ENCODE peak calls at places on chromosome 2, in five cellular contexts. One of them, this sample, is unnamed.

GRCh38 chr2:126664234-126664633 is 8.3 kb downstream of the GYPC start:
- DNase-seq in SW480: no peak
- DNase-seq in stimulated activated CD8-positive, alpha-beta memory T cell treated with anti-CD3 and anti-CD28 coated beads, Interleukin-15, amount 100 ng/mL, for 24 hours: no peak
- DNase-seq in A172: no peak
- DNase-seq in AG09309: no peak
- DNase-seq in this sample: no peak

GRCh38 chr2:2846379-2847130 is 515.5 kb upstream of the MYT1L start:
- DNase-seq in SW480: peak
- DNase-seq in stimulated activated CD8-positive, alpha-beta memory T cell treated with anti-CD3 and anti-CD28 coated beads, Interleukin-15, amount 100 ng/mL, for 24 hours: no peak
- DNase-seq in A172: no peak
- DNase-seq in AG09309: no peak
- DNase-seq in this sample: peak

GRCh38 chr2:72040629-72041403 is 106.8 kb downstream of the CYP26B1 start:
- DNase-seq in SW480: no peak
- DNase-seq in stimulated activated CD8-positive, alpha-beta memory T cell treated with anti-CD3 and anti-CD28 coated beads, Interleukin-15, amount 100 ng/mL, for 24 hours: no peak
- DNase-seq in A172: peak
- DNase-seq in AG09309: no peak
- DNase-seq in this sample: no peak

GRCh38 chr2:182941939-182942338 is 75.5 kb upstream of the FRZB start:
- DNase-seq in SW480: no peak
- DNase-seq in stimulated activated CD8-positive, alpha-beta memory T cell treated with anti-CD3 and anti-CD28 coated beads, Interleukin-15, amount 100 ng/mL, for 24 hours: no peak
- DNase-seq in A172: no peak
- DNase-seq in AG09309: no peak
- DNase-seq in this sample: no peak

GRCh38 chr2:29502452-29502851 is 387.2 kb downstream of the CLIP4 start:
- DNase-seq in SW480: no peak
- DNase-seq in stimulated activated CD8-positive, alpha-beta memory T cell treated with anti-CD3 and anti-CD28 coated beads, Interleukin-15, amount 100 ng/mL, for 24 hours: no peak
- DNase-seq in A172: no peak
- DNase-seq in AG09309: no peak
- DNase-seq in this sample: no peak

GRCh38 chr2:203480623-203481022 is 54.5 kb downstream of the RAPH1 start:
- DNase-seq in SW480: no peak
- DNase-seq in stimulated activated CD8-positive, alpha-beta memory T cell treated with anti-CD3 and anti-CD28 coated beads, Interleukin-15, amount 100 ng/mL, for 24 hours: no peak
- DNase-seq in A172: no peak
- DNase-seq in AG09309: no peak
- DNase-seq in this sample: no peak

GRCh38 chr2:10760794-10761504 is 39.5 kb downstream of the ATP6V1C2 start:
- DNase-seq in SW480: no peak
- DNase-seq in stimulated activated CD8-positive, alpha-beta memory T cell treated with anti-CD3 and anti-CD28 coated beads, Interleukin-15, amount 100 ng/mL, for 24 hours: no peak
- DNase-seq in A172: no peak
- DNase-seq in AG09309: no peak
- DNase-seq in this sample: no peak

GRCh38 chr2:29841386-29842004 is 79.9 kb downstream of the ALK start:
- DNase-seq in SW480: peak
- DNase-seq in stimulated activated CD8-positive, alpha-beta memory T cell treated with anti-CD3 and anti-CD28 coated beads, Interleukin-15, amount 100 ng/mL, for 24 hours: no peak
- DNase-seq in A172: peak
- DNase-seq in AG09309: no peak
- DNase-seq in this sample: peak

GRCh38 chr2:159592446-159592845 is 23.9 kb downstream of the BAZ2B start:
- DNase-seq in SW480: no peak
- DNase-seq in stimulated activated CD8-positive, alpha-beta memory T cell treated with anti-CD3 and anti-CD28 coated beads, Interleukin-15, amount 100 ng/mL, for 24 hours: no peak
- DNase-seq in A172: no peak
- DNase-seq in AG09309: no peak
- DNase-seq in this sample: no peak

GRCh38 chr2:134410831-134411231 is 157.0 kb downstream of the MGAT5 start:
- DNase-seq in SW480: peak
- DNase-seq in stimulated activated CD8-positive, alpha-beta memory T cell treated with anti-CD3 and anti-CD28 coated beads, Interleukin-15, amount 100 ng/mL, for 24 hours: no peak
- DNase-seq in A172: peak
- DNase-seq in AG09309: no peak
- DNase-seq in this sample: no peak

GRCh38 chr2:20648831-20649230 is 2.1 kb downstream of the HS1BP3 start:
- DNase-seq in SW480: no peak
- DNase-seq in stimulated activated CD8-positive, alpha-beta memory T cell treated with anti-CD3 and anti-CD28 coated beads, Interleukin-15, amount 100 ng/mL, for 24 hours: no peak
- DNase-seq in A172: no peak
- DNase-seq in AG09309: no peak
- DNase-seq in this sample: no peak

This sample was measured in small intestine.